ENCODE peak calls at places on chromosomes 3 and 15, in five cellular contexts. One of them, this sample, is unnamed.
A peak's percentile ranks its signal among the peaks of the same experiment; 100 is the strongest.

GRCh38 chr15:77087213-77087612 is 16.3 kb upstream of the TSPAN3 start:
- DNase-seq in K562: no peak
- DNase-seq in GM12878: no peak
- DNase-seq in H1: no peak
- DNase-seq in HepG2: no peak
- DNase-seq in this sample: no peak

GRCh38 chr3:119319311-119319710 is 25.1 kb downstream of the ARHGAP31 start:
- DNase-seq in K562: no peak
- DNase-seq in GM12878: no peak
- DNase-seq in H1: no peak
- DNase-seq in HepG2: no peak
- DNase-seq in this sample: no peak

GRCh38 chr3:193829781-193830180 is 236.8 kb downstream of the OPA1 start:
- DNase-seq in K562: no peak
- DNase-seq in GM12878: no peak
- DNase-seq in H1: no peak
- DNase-seq in HepG2: no peak
- DNase-seq in this sample: no peak

GRCh38 chr3:27681249-27681748 is 40.8 kb downstream of the EOMES start:
- DNase-seq in K562: peak; percentile 51
- DNase-seq in GM12878: peak; percentile 38
- DNase-seq in H1: no peak
- DNase-seq in HepG2: peak; percentile 74
- DNase-seq in this sample: peak; percentile 85

GRCh38 chr15:56760186-56760585 is 26.9 kb upstream of the ZNF280D start:
- DNase-seq in K562: peak; percentile 14
- DNase-seq in GM12878: no peak
- DNase-seq in H1: no peak
- DNase-seq in HepG2: no peak
- DNase-seq in this sample: no peak

GRCh38 chr3:76438971-76439370 is 600.9 kb upstream of the ROBO2 start:
- DNase-seq in K562: no peak
- DNase-seq in GM12878: no peak
- DNase-seq in H1: peak; percentile 1
- DNase-seq in HepG2: no peak
- DNase-seq in this sample: no peak

GRCh38 chr3:27859821-27860220 is 137.7 kb upstream of the EOMES start:
- DNase-seq in K562: no peak
- DNase-seq in GM12878: no peak
- DNase-seq in H1: no peak
- DNase-seq in HepG2: no peak
- DNase-seq in this sample: no peak

GRCh38 chr15:92034227-92034626 is 180.7 kb downstream of the SLCO3A1 start:
- DNase-seq in K562: no peak
- DNase-seq in GM12878: no peak
- DNase-seq in H1: no peak
- DNase-seq in HepG2: no peak
- DNase-seq in this sample: no peak

GRCh38 chr3:167451282-167451681 is 22.6 kb downstream of the SERPINI2 start:
- DNase-seq in K562: no peak
- DNase-seq in GM12878: no peak
- DNase-seq in H1: no peak
- DNase-seq in HepG2: no peak
- DNase-seq in this sample: no peak

GRCh38 chr3:14425574-14426304 is 23.3 kb downstream of the SLC6A6 start:
- DNase-seq in K562: no peak
- DNase-seq in GM12878: no peak
- DNase-seq in H1: no peak
- DNase-seq in HepG2: no peak
- DNase-seq in this sample: no peak

GRCh38 chr3:106341090-106341489 is 472.3 kb upstream of the CBLB start:
- DNase-seq in K562: no peak
- DNase-seq in GM12878: no peak
- DNase-seq in H1: no peak
- DNase-seq in HepG2: no peak
- DNase-seq in this sample: no peak

GRCh38 chr3:146705205-146705604 is 100.1 kb upstream of the PLSCR5 start:
- DNase-seq in K562: no peak
- DNase-seq in GM12878: no peak
- DNase-seq in H1: no peak
- DNase-seq in HepG2: no peak
- DNase-seq in this sample: no peak

GRCh38 chr3:49785565-49786356 is 581 bp downstream of the IP6K1 start:
- DNase-seq in K562: peak; percentile 27
- DNase-seq in GM12878: no peak
- DNase-seq in H1: no peak
- DNase-seq in HepG2: no peak
- DNase-seq in this sample: no peak

GRCh38 chr15:62323353-62323752 is 158.3 kb upstream of the C2CD4B start:
- DNase-seq in K562: no peak
- DNase-seq in GM12878: no peak
- DNase-seq in H1: no peak
- DNase-seq in HepG2: no peak
- DNase-seq in this sample: no peak

GRCh38 chr15:62326460-62327011 is 161.5 kb upstream of the C2CD4B start:
- DNase-seq in K562: no peak
- DNase-seq in GM12878: no peak
- DNase-seq in H1: no peak
- DNase-seq in HepG2: no peak
- DNase-seq in this sample: peak; percentile 52

GRCh38 chr15:62325597-62325996 is 160.5 kb upstream of the C2CD4B start:
- DNase-seq in K562: no peak
- DNase-seq in GM12878: no peak
- DNase-seq in H1: no peak
- DNase-seq in HepG2: no peak
- DNase-seq in this sample: no peak

GRCh38 chr15:62327386-62327785 is 162.3 kb upstream of the C2CD4B start:
- DNase-seq in K562: no peak
- DNase-seq in GM12878: no peak
- DNase-seq in H1: no peak
- DNase-seq in HepG2: no peak
- DNase-seq in this sample: no peak

DNA sequence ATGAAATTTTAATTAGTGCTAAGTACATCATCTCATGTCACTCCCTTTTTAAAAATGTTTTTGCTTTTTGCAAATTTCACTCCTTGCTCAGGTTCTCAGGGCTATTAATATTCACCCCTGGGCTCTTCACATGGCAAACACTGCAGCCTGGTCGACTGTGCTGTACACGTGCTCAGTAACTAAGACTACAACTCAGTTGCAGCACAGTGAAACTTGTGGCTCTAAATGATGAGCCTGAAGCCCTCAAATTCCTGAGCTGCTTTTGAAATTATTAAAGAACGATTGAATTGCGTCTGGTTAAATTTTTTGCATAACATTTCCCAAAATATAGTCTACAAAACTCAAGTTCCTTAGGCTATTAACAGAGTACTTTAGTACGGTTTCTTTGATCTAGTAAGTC is 159.3 kb upstream of the C2CD4B start:
- DNase-seq in K562: no peak
- DNase-seq in GM12878: no peak
- DNase-seq in H1: no peak
- DNase-seq in HepG2: no peak
- DNase-seq in this sample: no peak
- TF ChIP-seq HDAC2 in K562: no peak
- TF ChIP-seq HDAC2 in GM12878: no peak
- TF ChIP-seq HDAC2 in H1: no peak
- TF ChIP-seq HDAC2 in HepG2: no peak
- TF ChIP-seq HDAC2 in this sample: no peak

DNA sequence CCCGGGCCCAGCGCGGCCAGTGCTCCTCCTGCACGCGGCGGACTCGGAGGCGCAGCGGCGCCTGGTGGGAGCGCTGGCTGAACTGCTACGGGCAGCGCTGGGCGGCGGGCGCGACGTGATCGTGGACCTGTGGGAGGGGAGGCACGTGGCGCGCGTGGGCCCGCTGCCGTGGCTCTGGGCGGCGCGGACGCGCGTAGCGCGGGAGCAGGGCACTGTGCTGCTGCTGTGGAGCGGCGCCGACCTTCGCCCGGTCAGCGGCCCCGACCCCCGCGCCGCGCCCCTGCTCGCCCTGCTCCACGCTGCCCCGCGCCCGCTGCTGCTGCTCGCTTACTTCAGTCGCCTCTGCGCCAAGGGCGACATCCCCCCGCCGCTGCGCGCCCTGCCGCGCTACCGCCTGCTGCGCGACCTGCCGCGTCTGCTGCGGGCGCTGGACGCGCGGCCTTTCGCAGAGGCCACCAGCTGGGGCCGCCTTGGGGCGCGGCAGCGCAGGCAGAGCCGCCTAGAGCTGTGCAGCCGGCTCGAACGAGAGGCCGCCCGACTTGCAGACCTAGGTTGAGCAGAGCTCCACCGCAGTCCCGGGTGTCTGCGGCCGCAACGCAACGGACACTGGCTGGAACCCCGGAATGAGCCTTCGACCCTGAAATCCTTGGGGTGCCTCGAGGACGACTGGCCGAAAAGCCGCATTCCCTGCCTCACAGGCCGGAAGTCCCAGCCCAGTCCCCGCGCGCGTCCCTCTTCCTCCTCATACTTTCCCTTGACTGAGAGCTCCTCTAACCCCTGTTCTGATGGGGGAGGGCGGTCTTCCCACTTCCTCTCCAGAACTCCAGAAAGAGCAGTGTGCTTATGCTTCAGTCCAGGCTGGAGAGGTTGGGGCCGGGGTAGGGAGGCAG is 1.4 kb upstream of the IL17RC start:
- DNase-seq in K562: no peak
- DNase-seq in GM12878: no peak
- DNase-seq in H1: no peak
- DNase-seq in HepG2: peak; percentile 36
- DNase-seq in this sample: no peak
- TF ChIP-seq HDAC2 in K562: no peak
- TF ChIP-seq HDAC2 in GM12878: no peak
- TF ChIP-seq HDAC2 in H1: peak; percentile 80
- TF ChIP-seq HDAC2 in HepG2: peak; percentile 33
- TF ChIP-seq HDAC2 in this sample: no peak

GRCh38 chr3:174697310-174697709 is 161.8 kb upstream of the NAALADL2 start:
- DNase-seq in K562: no peak
- DNase-seq in GM12878: no peak
- DNase-seq in H1: no peak
- DNase-seq in HepG2: no peak
- DNase-seq in this sample: no peak
- TF ChIP-seq HDAC2 in K562: no peak
- TF ChIP-seq HDAC2 in GM12878: no peak
- TF ChIP-seq HDAC2 in H1: no peak
- TF ChIP-seq HDAC2 in HepG2: no peak
- TF ChIP-seq HDAC2 in this sample: no peak

GRCh38 chr15:60901647-60902046 is 327.5 kb downstream of the RORA start:
- DNase-seq in K562: no peak
- DNase-seq in GM12878: peak; percentile 92
- DNase-seq in H1: no peak
- DNase-seq in HepG2: no peak
- DNase-seq in this sample: no peak

GRCh38 chr15:60898896-60899295 is 330.2 kb downstream of the RORA start:
- DNase-seq in K562: no peak
- DNase-seq in GM12878: peak; percentile 23
- DNase-seq in H1: no peak
- DNase-seq in HepG2: no peak
- DNase-seq in this sample: no peak

GRCh38 chr15:60903221-60903620 is 325.9 kb downstream of the RORA start:
- DNase-seq in K562: no peak
- DNase-seq in GM12878: no peak
- DNase-seq in H1: no peak
- DNase-seq in HepG2: no peak
- DNase-seq in this sample: no peak

GRCh38 chr15:60899967-60900356 is 329.1 kb downstream of the RORA start:
- DNase-seq in K562: no peak
- DNase-seq in GM12878: no peak
- DNase-seq in H1: no peak
- DNase-seq in HepG2: no peak
- DNase-seq in this sample: no peak

DNA sequence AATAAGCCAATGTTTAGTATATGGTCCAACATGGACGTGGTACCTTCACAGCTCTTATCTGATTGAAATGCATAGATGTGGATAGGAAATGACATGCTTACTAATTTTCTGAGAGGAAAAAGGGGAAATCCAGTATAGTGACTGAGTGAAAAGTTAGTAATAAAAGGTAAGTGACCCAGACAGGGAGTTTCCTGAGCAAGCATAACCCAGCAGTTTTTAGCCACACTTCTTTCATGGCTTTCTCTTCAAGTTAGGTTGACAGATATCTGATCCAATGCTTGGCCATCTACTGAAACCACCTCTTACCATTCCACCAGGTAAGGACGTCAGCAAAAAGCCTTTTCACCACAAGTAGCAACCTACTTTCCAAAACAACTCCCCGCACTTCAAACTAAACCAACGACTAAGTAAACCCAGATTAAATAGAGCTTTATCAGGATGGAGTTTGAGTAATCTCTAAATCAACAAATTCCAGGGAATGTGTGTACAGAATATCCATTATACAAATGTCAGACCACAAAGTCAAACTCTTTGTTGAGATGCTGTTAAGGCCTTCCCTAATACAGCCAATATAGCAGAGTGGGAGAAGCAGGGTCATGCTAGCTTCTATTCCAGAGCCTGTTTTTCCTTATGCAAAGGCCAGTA is 329.7 kb downstream of the RORA start:
- DNase-seq in K562: no peak
- DNase-seq in GM12878: peak; percentile 76
- DNase-seq in H1: no peak
- DNase-seq in HepG2: peak; percentile 19
- DNase-seq in this sample: no peak
- TF ChIP-seq HDAC2 in K562: no peak
- TF ChIP-seq HDAC2 in GM12878: no peak
- TF ChIP-seq HDAC2 in H1: no peak
- TF ChIP-seq HDAC2 in HepG2: no peak
- TF ChIP-seq HDAC2 in this sample: no peak

DNA sequence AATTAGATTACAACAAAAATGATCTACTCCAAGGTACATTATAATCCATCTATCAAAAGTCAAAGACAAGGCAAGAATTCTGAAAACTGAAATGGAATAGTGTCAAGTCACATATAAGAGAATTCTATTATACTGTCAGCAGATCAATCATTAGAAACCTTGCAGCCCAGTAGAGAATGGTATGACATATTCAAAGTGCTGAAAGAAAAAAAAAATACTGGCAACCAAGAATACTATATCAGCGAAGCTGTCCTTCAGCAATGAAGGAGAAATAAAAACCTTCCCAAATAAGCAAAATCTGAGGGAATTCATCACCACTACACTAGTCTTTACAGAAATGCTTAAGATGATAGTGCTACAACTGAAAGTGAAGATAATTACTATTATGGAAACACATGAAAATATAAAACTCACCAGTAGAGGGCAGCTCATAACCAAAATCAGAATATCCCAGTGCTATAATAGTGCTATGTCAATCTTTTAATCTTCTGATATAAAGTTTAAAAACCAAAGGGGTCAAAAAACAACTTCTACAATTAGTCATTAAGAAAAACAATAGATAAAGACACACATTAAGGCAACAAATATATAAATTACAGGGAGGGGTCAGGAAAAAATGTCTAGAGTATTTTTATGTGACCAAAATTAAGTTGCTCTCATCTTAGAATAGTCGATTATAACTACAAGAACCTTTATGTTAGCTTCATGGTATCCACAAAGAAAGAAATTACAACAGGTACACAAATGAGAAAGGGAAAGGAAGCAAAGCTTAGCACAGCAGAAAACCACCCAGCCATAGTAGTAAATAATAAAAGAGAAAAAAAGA is 190.7 kb upstream of the CNTN6 start:
- DNase-seq in K562: peak; percentile 26
- DNase-seq in GM12878: no peak
- DNase-seq in H1: no peak
- DNase-seq in HepG2: no peak
- DNase-seq in this sample: peak; percentile 10
- TF ChIP-seq HDAC2 in K562: no peak
- TF ChIP-seq HDAC2 in GM12878: no peak
- TF ChIP-seq HDAC2 in H1: no peak
- TF ChIP-seq HDAC2 in HepG2: no peak
- TF ChIP-seq HDAC2 in this sample: no peak